ENCODE peak calls at places on chromosomes 5 and 9, in eight cellular contexts. Y is A549, C is astrocyte, N is cardiac muscle cell, H is adrenal gland, V is foreskin fibroblast, T is fibroblast of villous mesenchyme, B is IMR-90. U is an unnamed sample.

GRCh38 chr9:92719028-92719647 is 45.5 kb downstream of the BICD2 start:
- DNase-seq in H (no peak), C (no peak), Y (no peak), N (no peak), B (no peak), T (no peak), V (no peak), U (no peak)

GRCh38 chr9:86452194-86452828 is 98.1 kb upstream of the TUT7 start:
- DNase-seq in H (no peak), C (no peak), B (peak), Y (no peak), V (peak), T (peak), N (peak), U (no peak)

GRCh38 chr9:113579270-113580040 is 115.9 kb downstream of the RGS3 start:
- DNase-seq in B (peak), N (no peak), Y (no peak), V (no peak), C (no peak), T (peak), H (peak), U (no peak)

GRCh38 chr5:122085041-122085440 is 7.0 kb upstream of the LOX start:
- DNase-seq in T (no peak), B (no peak), Y (no peak), V (no peak), H (no peak), C (no peak), N (no peak), U (no peak)

GRCh38 chr5:168152660-168153059 is 138.8 kb upstream of the WWC1 start:
- DNase-seq in Y (no peak), T (no peak), B (no peak), N (peak), H (no peak), C (no peak), V (no peak), U (no peak)

GRCh38 chr5:35096933-35097332 is 49.2 kb upstream of the AGXT2 start:
- DNase-seq in B (no peak), V (no peak), C (no peak), T (no peak), Y (no peak), H (no peak), N (no peak), U (no peak)

GRCh38 chr5:124743534-124744169 is 2.8 kb downstream of the ZNF608 start:
- DNase-seq in B (no peak), H (no peak), Y (no peak), V (no peak), N (no peak), T (no peak), C (no peak), U (no peak)

GRCh38 chr5:66652818-66653217 is 56.6 kb downstream of the MAST4 start:
- DNase-seq in C (no peak), Y (no peak), T (no peak), H (no peak), N (no peak), B (no peak), V (no peak), U (no peak)

GRCh38 chr9:130884542-130885421 is 11.8 kb downstream of the QRFP start:
- DNase-seq in Y (no peak), C (no peak), H (peak), T (no peak), N (no peak), V (no peak), B (no peak), U (no peak)

GRCh38 chr5:62778327-62779009 is 199.8 kb downstream of the LRRC70 start:
- DNase-seq in Y (no peak), T (no peak), N (no peak), H (no peak), B (no peak), C (no peak), V (no peak), U (no peak)

GRCh38 chr5:163789870-163790269 is 284.5 kb downstream of the MAT2B start:
- DNase-seq in N (no peak), C (peak), V (no peak), Y (no peak), B (peak), H (no peak), T (no peak), U (no peak)

GRCh38 chr9:135144581-135145108 is 57.2 kb downstream of the OLFM1 start:
- DNase-seq in Y (no peak), B (no peak), T (no peak), H (no peak), N (no peak), C (no peak), V (no peak), U (no peak)

GRCh38 chr5:168747987-168748777 is 169.0 kb upstream of the PANK3 start:
- DNase-seq in V (no peak), Y (peak), N (peak), T (peak), C (no peak), H (peak), B (no peak), U (no peak)

GRCh38 chr5:125043781-125044391 is 297.4 kb upstream of the ZNF608 start:
- DNase-seq in C (peak), N (peak), T (no peak), B (peak), Y (peak), V (peak), H (peak), U (peak)

GRCh38 chr9:98998441-98999151 is 54.9 kb downstream of the COL15A1 start:
- DNase-seq in C (peak), Y (peak), B (peak), N (peak), T (peak), V (no peak), H (peak), U (no peak)

GRCh38 chr5:176794509-176794908 is 15.8 kb upstream of the UNC5A start:
- DNase-seq in B (no peak), C (no peak), N (no peak), V (no peak), Y (no peak), T (no peak), H (no peak), U (no peak)

DNA sequence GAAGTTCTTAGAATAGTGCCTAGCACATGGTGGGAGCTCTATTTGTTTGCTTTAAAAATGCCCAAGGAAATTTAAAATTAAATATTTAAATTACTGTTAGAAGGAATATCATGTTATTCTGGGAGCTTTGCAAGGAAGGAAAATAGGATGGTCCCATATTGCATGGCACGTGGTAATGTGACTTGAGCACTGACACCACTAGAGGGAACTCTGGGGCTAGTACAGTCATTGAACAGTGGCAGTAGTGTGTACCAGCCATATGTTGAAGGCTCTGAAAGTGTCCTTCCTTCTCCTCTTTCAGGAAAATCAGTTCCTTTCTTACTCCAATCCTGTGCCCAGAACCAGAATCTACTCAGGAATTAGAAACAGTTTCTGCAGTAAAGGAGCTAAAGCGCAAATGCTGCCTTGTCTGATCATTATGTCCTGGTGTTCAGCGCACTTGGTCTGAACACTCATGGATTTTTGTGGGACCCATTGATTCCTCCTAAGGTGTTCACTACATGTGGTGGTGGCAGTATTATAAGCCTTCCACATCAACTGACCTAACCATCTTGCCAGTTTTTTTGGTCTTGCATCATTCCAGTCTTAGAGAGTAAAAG is 54.1 kb downstream of the GDA start:
- DNase-seq in B (peak), Y (peak), H (peak), N (peak), T (peak), C (no peak), V (peak), U (peak)
- TF ChIP-seq CTCF in B (peak), Y (peak), H (peak), N (peak), T (peak), C (peak), V (peak), U (peak)

DNA sequence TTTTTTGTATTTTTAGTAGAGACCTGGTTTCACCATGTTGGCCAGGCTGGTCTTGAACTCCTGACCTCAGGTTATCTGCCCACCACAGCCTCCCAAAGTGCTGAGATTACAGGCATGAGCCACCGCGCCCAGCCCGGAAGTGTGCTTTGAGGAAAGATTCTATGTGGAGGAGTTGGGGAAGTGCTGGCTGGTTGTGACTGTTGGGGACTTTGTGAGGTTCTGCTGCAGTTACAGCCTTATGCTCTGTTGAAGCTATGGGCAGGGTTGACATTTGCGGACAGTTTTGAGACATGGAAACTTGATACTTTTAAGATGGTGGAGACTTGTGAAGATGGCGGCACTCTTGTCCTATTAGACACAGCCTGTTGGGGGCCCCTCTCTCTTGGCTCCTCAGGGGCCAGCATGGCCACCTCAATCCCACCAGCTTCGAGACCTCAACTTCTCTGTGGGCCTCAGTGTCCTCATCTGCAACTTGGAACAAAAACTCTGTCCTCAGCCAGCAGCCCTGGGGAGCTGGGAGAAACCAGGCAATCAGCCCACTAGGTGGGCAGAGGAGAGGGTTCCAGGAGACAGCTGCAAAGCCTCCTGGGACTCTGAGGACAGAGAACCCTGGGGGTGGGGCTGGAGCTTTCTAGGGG is 24.9 kb downstream of the C9orf50 start:
- DNase-seq in V (no peak), Y (no peak), C (no peak), T (no peak), B (no peak), H (no peak), N (peak), U (no peak)
- H3K4me3 ChIP-seq in V (no peak), Y (no peak), C (no peak), T (peak), B (no peak), H (no peak), N (no peak), U (no peak)

GRCh38 chr5:138594305-138595058 is 19.3 kb upstream of the HSPA9 start:
- DNase-seq in T (no peak), B (no peak), Y (no peak), V (no peak), C (no peak), H (no peak), N (no peak), U (no peak)
- TF ChIP-seq CTCF in T (peak), B (peak), Y (peak), V (peak), C (peak), H (peak), N (peak), U (no peak)

GRCh38 chr5:136031713-136032112 is 2.9 kb downstream of the TGFBI start:
- DNase-seq in C (peak), N (no peak), V (no peak), B (no peak), H (no peak), Y (no peak), T (peak), U (no peak)
- H3K4me3 ChIP-seq in C (peak), N (no peak), V (peak), B (peak), H (no peak), Y (peak), T (peak), U (no peak)

GRCh38 chr5:148920646-148921288 is 94.4 kb downstream of the ADRB2 start:
- DNase-seq in C (no peak), Y (no peak), B (no peak), H (no peak), T (no peak), N (no peak), V (no peak), U (no peak)

GRCh38 chr5:148923023-148923422 is 96.6 kb downstream of the ADRB2 start:
- DNase-seq in N (no peak), C (no peak), H (no peak), V (no peak), T (no peak), B (no peak), Y (no peak), U (no peak)

GRCh38 chr5:148921350-148921749 is 94.9 kb downstream of the ADRB2 start:
- DNase-seq in T (no peak), N (no peak), H (no peak), B (no peak), Y (no peak), C (no peak), V (no peak), U (no peak)

GRCh38 chr5:148924817-148925216 is 98.4 kb downstream of the ADRB2 start:
- DNase-seq in V (no peak), H (peak), N (no peak), C (no peak), Y (no peak), B (no peak), T (no peak), U (no peak)

GRCh38 chr5:148922606-148923005 is 96.2 kb downstream of the ADRB2 start:
- DNase-seq in N (no peak), V (no peak), T (no peak), H (no peak), Y (no peak), B (peak), C (no peak), U (no peak)
- TF ChIP-seq CTCF in N (no peak), V (no peak), T (no peak), H (no peak), Y (no peak), B (no peak), C (no peak), U (no peak)

GRCh38 chr5:144318011-144318410 is 147.3 kb downstream of the KCTD16 start:
- DNase-seq in N (no peak), T (no peak), H (no peak), V (no peak), Y (no peak), C (no peak), B (no peak), U (no peak)
- H3K4me3 ChIP-seq in N (no peak), T (no peak), H (no peak), V (no peak), Y (no peak), C (no peak), B (no peak), U (no peak)

DNA sequence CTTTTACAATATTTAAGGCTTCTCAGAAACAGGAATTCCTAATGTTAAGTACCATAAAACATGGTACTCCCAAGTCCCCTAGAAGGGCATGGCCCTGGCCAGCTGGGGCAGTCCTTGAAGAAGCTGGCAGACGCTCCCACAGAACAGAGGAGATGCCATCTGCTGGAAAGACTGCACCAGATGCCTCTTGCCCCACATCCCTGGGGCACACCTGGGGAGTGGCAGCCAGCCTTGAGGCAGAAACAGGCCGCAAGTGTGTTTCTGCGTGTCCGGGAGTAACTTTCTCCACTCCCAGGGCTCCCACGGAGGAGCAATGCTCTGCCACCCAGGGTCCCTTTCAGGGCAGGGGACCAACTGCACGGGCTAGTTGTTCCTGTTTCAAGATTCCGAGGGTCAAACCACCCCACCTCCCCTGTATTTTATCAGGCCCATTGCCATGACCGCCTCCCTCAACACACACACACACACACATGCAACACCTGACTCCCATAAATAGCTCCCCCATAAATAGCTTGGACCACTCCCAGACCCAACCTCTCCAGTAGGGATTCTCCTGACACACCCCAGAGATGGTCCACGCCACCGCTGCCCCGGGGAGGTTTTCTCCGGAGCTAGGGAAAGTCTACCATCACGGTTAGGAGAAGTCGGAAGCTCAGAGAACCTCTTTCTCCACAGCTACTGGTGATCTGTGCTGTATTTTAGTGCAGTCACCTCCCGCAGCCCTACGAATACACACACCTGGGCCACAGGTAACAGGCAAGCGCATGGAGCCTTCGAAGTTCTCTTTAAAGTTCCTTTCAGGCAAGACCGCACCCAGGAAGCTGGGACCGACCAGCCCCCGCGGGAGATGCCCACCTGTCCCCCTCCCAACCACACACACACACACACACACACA is 1.5 kb downstream of the SPOCK1 start:
- DNase-seq in V (no peak), Y (no peak), H (no peak), C (no peak), N (no peak), B (no peak), T (no peak), U (no peak)
- TF ChIP-seq CTCF in V (no peak), Y (peak), H (no peak), C (no peak), N (no peak), B (no peak), T (no peak), U (peak)

GRCh38 chr5:160199410-160199911 is 29.8 kb upstream of the FABP6 start:
- DNase-seq in H (peak), C (no peak), V (peak), T (peak), N (peak), B (peak), Y (peak), U (no peak)
- H3K4me3 ChIP-seq in H (peak), C (peak), V (peak), T (peak), N (no peak), B (no peak), Y (peak), U (no peak)

GRCh38 chr5:350355-350754 is 28.8 kb downstream of the AHRR start:
- DNase-seq in T (no peak), C (no peak), N (no peak), Y (no peak), H (no peak), V (no peak), B (no peak), U (no peak)
- TF ChIP-seq CTCF in T (peak), C (no peak), N (peak), Y (no peak), H (no peak), V (peak), B (peak), U (no peak)

U was measured in LNCaP clone FGC.